ENCODE peak calls at places on chromosome 20, in four cellular contexts. I, W, E and T are unnamed samples.

GRCh38 chr20:458766-459165 is 3.6 kb downstream of the TBC1D20 start:
- DNase-seq in I (no peak), W (no peak), E (no peak), T (no peak)

GRCh38 chr20:31833130-31833930 is 12.1 kb downstream of the FOXS1 start:
- DNase-seq in I (peak; percentile 70), W (peak; percentile 65), E (no peak), T (no peak)

GRCh38 chr20:53077373-53078205 is 105.4 kb downstream of the TSHZ2 start:
- DNase-seq in I (peak; percentile 17), W (no peak), E (no peak), T (peak; percentile 63)

GRCh38 chr20:41139227-41140093 is 2.1 kb downstream of the PLCG1 start:
- DNase-seq in I (no peak), W (no peak), E (no peak), T (no peak)

GRCh38 chr20:43662943-43663655 is 3.8 kb upstream of the MYBL2 start:
- DNase-seq in I (peak; percentile 78), W (no peak), E (no peak), T (peak; percentile 85)

GRCh38 chr20:43243672-43244269 is 54.1 kb upstream of the PTPRT start:
- DNase-seq in I (peak; percentile 28), W (peak; percentile 6), E (no peak), T (no peak)

GRCh38 chr20:4559906-4560305 is 161.8 kb upstream of the PRND start:
- DNase-seq in I (no peak), W (no peak), E (no peak), T (no peak)

GRCh38 chr20:4038047-4038459 is 22.7 kb upstream of the RNF24 start:
- DNase-seq in I (peak; percentile 35), W (peak; percentile 96), E (peak; percentile 75), T (peak; percentile 75)

GRCh38 chr20:62778601-62779416 is 17.5 kb upstream of the MRGBP start:
- DNase-seq in I (no peak), W (no peak), E (no peak), T (no peak)

GRCh38 chr20:53943522-53944291 is 126.7 kb downstream of the BCAS1 start:
- DNase-seq in I (peak; percentile 70), W (peak; percentile 39), E (no peak), T (no peak)

GRCh38 chr20:19313342-19314069 is 101.1 kb downstream of the SLC24A3 start:
- DNase-seq in I (no peak), W (no peak), E (no peak), T (no peak)

GRCh38 chr20:31861346-31862156 is 8.8 kb downstream of the DUSP15 start:
- DNase-seq in I (peak; percentile 53), W (peak; percentile 90), E (no peak), T (peak; percentile 32)

GRCh38 chr20:19460386-19460785 is 247.9 kb downstream of the SLC24A3 start:
- DNase-seq in I (peak; percentile 24), W (no peak), E (no peak), T (no peak)

GRCh38 chr20:20199338-20200160 is 147.2 kb downstream of the CFAP61 start:
- DNase-seq in I (no peak), W (no peak), E (no peak), T (no peak)

GRCh38 chr20:568097-568864 is 24.7 kb upstream of the CSNK2A1 start:
- DNase-seq in I (no peak), W (no peak), E (no peak), T (no peak)

GRCh38 chr20:7672551-7672950 is 267.7 kb downstream of the HAO1 start:
- DNase-seq in I (no peak), W (no peak), E (no peak), T (no peak)

GRCh38 chr20:52852695-52853094 is 119.5 kb upstream of the TSHZ2 start:
- DNase-seq in I (no peak), W (no peak), E (no peak), T (no peak)

GRCh38 chr20:41701596-41702350 is 83.6 kb upstream of the CHD6 start:
- DNase-seq in I (no peak), W (no peak), E (no peak), T (no peak)

GRCh38 chr20:1005452-1006027 is 3.4 kb upstream of the RSPO4 start:
- DNase-seq in I (peak; percentile 65), W (peak; percentile 24), E (peak; percentile 2), T (peak; percentile 59)

GRCh38 chr20:42565106-42565990 is 624.4 kb downstream of the PTPRT start:
- DNase-seq in I (no peak), W (no peak), E (no peak), T (no peak)

GRCh38 chr20:17654649-17655285 is 27.3 kb downstream of the RRBP1 start:
- DNase-seq in I (peak; percentile 51), W (no peak), E (no peak), T (no peak)

GRCh38 chr20:39778847-39779641 is 816.9 kb downstream of the DHX35 start:
- DNase-seq in I (no peak), W (no peak), E (no peak), T (no peak)

GRCh38 chr20:59765599-59766177 is 161.3 kb downstream of the PHACTR3 start:
- DNase-seq in I (peak; percentile 28), W (peak; percentile 62), E (no peak), T (peak; percentile 24)

GRCh38 chr20:5871720-5872410 is 78.5 kb downstream of the TRMT6 start:
- DNase-seq in I (no peak), W (no peak), E (no peak), T (no peak)

GRCh38 chr20:6665161-6665560 is 102.3 kb upstream of the BMP2 start:
- DNase-seq in I (no peak), W (no peak), E (no peak), T (no peak)

GRCh38 chr20:59333928-59334327 is 33.5 kb downstream of the EDN3 start:
- DNase-seq in I (no peak), W (no peak), E (no peak), T (no peak)

GRCh38 chr20:50710492-50711063 is 19.2 kb upstream of the RIPOR3 start:
- DNase-seq in I (peak; percentile 72), W (no peak), E (no peak), T (no peak)

GRCh38 chr20:33667245-33668086 is 723 bp downstream of the ACTL10 start:
- DNase-seq in I (peak; percentile 76), W (no peak), E (no peak), T (peak; percentile 40)

GRCh38 chr20:41278936-41279335 is 38.6 kb downstream of the ZHX3 start:
- DNase-seq in I (no peak), W (no peak), E (no peak), T (no peak)

GRCh38 chr20:58959652-58960051 is 21.4 kb upstream of the NELFCD start:
- DNase-seq in I (no peak), W (no peak), E (no peak), T (no peak)

GRCh38 chr20:13442990-13443389 is 195.7 kb downstream of the TASP1 start:
- DNase-seq in I (no peak), W (no peak), E (no peak), T (no peak)

GRCh38 chr20:57811373-57812020 is 101.7 kb upstream of the PMEPA1 start:
- DNase-seq in I (no peak), W (no peak), E (no peak), T (no peak)

GRCh38 chr20:3080939-3081388 is 3.6 kb downstream of the AVP start:
- DNase-seq in I (no peak), W (no peak), E (no peak), T (no peak)

GRCh38 chr20:10670521-10671220 is 3.1 kb downstream of the JAG1 start:
- DNase-seq in I (no peak), W (no peak), E (peak; percentile 82), T (no peak)
- H3K4me3 ChIP-seq in I (peak overlapping the region; percentile 95), W (no peak overlapping the region), E (peak overlapping the region; percentile 81), T (peak overlapping the region; percentile 85)

DNA sequence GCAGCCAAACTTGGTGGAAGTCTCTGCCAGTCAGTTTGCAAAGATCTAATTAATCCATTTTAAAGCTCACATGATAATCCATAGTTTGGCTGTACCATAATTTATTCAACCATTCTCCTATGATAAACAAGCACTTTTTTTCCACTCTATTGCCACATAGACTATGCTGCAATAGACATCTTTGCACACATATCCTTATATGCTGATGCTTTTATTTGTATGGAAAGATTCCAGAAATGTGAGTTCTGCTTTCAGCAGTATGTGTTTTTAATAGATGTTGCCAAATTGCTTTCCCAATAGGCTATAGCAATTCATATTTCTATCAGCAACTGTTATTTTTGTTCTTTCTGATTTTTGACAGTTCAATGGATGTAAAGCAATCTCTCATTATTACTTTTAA is 627.9 kb downstream of the KIF16B start:
- DNase-seq in I (no peak), W (no peak), E (no peak), T (no peak)
- H3K9ac ChIP-seq in I (no peak overlapping the region), W (no peak overlapping the region), E (no peak overlapping the region), T (no peak overlapping the region)

GRCh38 chr20:45305262-45305661 is 1.4 kb upstream of the RBPJL start:
- DNase-seq in I (no peak), W (no peak), E (no peak), T (no peak)
- H4K20me1 ChIP-seq in I (no peaks in the 10 kb centered on the region), W (no peaks in the 10 kb centered on the region), E (no peaks in the 10 kb centered on the region), T (no peaks in the 10 kb centered on the region)

DNA sequence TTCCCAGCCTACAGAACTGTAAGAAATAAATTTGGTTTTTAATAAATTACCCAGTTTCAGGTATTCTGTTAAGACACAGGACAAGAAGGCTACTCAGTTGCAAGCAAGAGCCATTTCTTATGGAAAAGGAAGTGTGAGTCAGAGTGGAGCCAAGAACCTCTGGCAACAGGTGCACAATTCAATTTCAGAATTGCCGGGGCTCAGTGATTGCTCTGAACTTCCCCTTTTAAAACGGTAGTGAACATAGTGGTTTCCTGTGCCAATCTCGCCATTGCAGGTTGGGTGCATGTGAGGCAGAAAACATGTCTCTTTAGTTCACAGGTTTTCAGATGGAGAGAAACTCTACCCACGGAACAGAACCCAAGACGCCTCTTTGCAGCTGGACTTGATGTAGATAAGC is 16.4 kb downstream of the PIGT start:
- DNase-seq in I (no peak), W (peak; percentile 55), E (peak; percentile 76), T (no peak)
- H3K4me3 ChIP-seq in I (no peak overlapping the region), W (no peak overlapping the region), E (no peak overlapping the region), T (no peak overlapping the region)

GRCh38 chr20:23928788-23929187 is 49.2 kb upstream of the CST5 start:
- DNase-seq in I (peak; percentile 41), W (peak; percentile 53), E (no peak), T (no peak)
- H3K9ac ChIP-seq in I (no peak overlapping the region), W (no peak overlapping the region), E (no peak overlapping the region), T (no peak overlapping the region)

DNA sequence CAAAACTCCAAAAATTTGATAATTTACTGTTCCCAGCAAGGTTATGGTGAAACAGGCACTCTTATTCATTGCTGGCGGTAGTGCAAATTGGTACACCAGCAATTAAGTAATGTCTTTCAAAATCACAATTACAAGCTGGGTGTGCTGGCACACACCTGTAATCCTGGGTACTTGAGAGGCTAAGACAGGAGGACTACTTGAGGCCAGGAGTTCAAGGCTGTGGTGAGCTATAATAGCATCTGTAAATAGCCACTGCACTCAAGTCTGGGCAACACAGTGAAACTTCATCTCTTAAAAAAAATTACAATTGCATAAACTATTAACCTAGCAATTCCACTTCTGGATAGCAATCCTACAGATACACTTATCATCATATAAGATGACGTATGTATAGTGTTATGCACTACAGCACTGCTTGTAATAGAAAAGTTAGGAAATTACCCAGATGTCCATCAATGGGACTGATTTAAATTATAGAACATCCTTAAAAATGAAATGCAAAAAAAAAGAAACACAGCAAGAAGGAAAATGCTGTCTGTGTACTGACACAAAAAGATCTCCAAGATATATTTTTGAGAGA is 31.4 kb downstream of the NCOA6 start:
- DNase-seq in I (no peak), W (no peak), E (no peak), T (no peak)
- H4K20me1 ChIP-seq in I (peaks cover 23% of the 10 kb centered on the region), W (peaks cover 55% of the 10 kb centered on the region), E (no peaks in the 10 kb centered on the region), T (no peaks in the 10 kb centered on the region)

GRCh38 chr20:49285813-49286494 is 8.1 kb upstream of the ZNFX1 start:
- DNase-seq in I (no peak), W (no peak), E (no peak), T (no peak)
- H3K4me3 ChIP-seq in I (peak overlapping the region; percentile 2), W (no peak overlapping the region), E (peak overlapping the region; percentile 95), T (no peak overlapping the region)

GRCh38 chr20:61310954-61311353 is 58.9 kb downstream of the CDH4 start:
- DNase-seq in I (peak; percentile 8), W (no peak), E (no peak), T (no peak)
- H3K9ac ChIP-seq in I (no peak overlapping the region), W (no peak overlapping the region), E (no peak overlapping the region), T (no peak overlapping the region)